ENCODE peak calls at places on chromosomes 11 and 22, in nine cellular contexts. A, B, W, R, Q, Z, S, C and M are unnamed samples.

GRCh38 chr22:42300286-42301071 is 30.0 kb upstream of the TCF20 start:
- DNase-seq in A (peak), B (no peak), W (no peak), R (no peak), Q (no peak), Z (peak), S (no peak), C (no peak), M (no peak)

GRCh38 chr11:134291196-134291595 is 15.0 kb downstream of the GLB1L3 start:
- DNase-seq in A (no peak), B (no peak), W (no peak), R (no peak), Q (no peak), Z (no peak), S (no peak), C (no peak), M (no peak)

GRCh38 chr11:130652671-130653335 is 204.4 kb downstream of the ADAMTS15 start:
- DNase-seq in A (peak), B (no peak), W (peak), R (peak), Q (peak), Z (no peak), S (no peak), C (peak), M (no peak)

GRCh38 chr11:112173152-112173551 is 2.2 kb upstream of the BCO2 start:
- DNase-seq in A (no peak), B (peak), W (no peak), R (no peak), Q (peak), Z (no peak), S (no peak), C (no peak), M (no peak)

GRCh38 chr11:124600924-124601323 is 10.3 kb upstream of the PANX3 start:
- DNase-seq in A (no peak), B (no peak), W (no peak), R (no peak), Q (no peak), Z (no peak), S (no peak), C (no peak), M (no peak)

GRCh38 chr22:17938484-17938924 is 85.9 kb downstream of the MICAL3 start:
- DNase-seq in A (no peak), B (no peak), W (no peak), R (peak), Q (peak), Z (no peak), S (no peak), C (no peak), M (no peak)

GRCh38 chr11:3849297-3849874 is 6.1 kb upstream of the STIM1 start:
- DNase-seq in A (peak), B (peak), W (no peak), R (peak), Q (peak), Z (peak), S (no peak), C (peak), M (peak)

GRCh38 chr22:38709306-38709705 is 3.6 kb downstream of the GTPBP1 start:
- DNase-seq in A (no peak), B (no peak), W (no peak), R (no peak), Q (no peak), Z (no peak), S (no peak), C (no peak), M (no peak)

GRCh38 chr11:129408865-129409444 is 33.3 kb downstream of the BARX2 start:
- DNase-seq in A (no peak), B (no peak), W (no peak), R (no peak), Q (no peak), Z (no peak), S (no peak), C (no peak), M (no peak)

GRCh38 chr11:116339306-116339705 is 433.5 kb downstream of the BUD13 start:
- DNase-seq in A (no peak), B (no peak), W (no peak), R (no peak), Q (no peak), Z (no peak), S (no peak), C (no peak), M (no peak)

GRCh38 chr22:48709976-48710375 is 1117.7 kb downstream of the BRD1 start:
- DNase-seq in A (no peak), B (no peak), W (no peak), R (no peak), Q (no peak), Z (no peak), S (no peak), C (no peak), M (no peak)

GRCh38 chr22:47197735-47198500 is 435.5 kb downstream of the TBC1D22A start:
- DNase-seq in A (no peak), B (no peak), W (no peak), R (no peak), Q (no peak), Z (no peak), S (no peak), C (no peak), M (no peak)

GRCh38 chr11:35614949-35615569 is 3.2 kb upstream of the FJX1 start:
- DNase-seq in A (peak), B (peak), W (no peak), R (no peak), Q (no peak), Z (peak), S (no peak), C (no peak), M (no peak)